ENCODE peak calls at places on chromosomes 13 and 19, in seven cellular contexts. L, D, I, H, J, K and B are unnamed samples.

GRCh38 chr19:13082192-13083007 is 20.3 kb downstream of the LYL1 start:
- DNase-seq in L (no peak), D (no peak), I (no peak), H (no peak), J (peak; percentile 63), K (peak; percentile 87), B (no peak)

GRCh38 chr19:10074153-10074552 is 12.0 kb upstream of the SHFL start:
- DNase-seq in L (peak; percentile 46), D (no peak), I (no peak), H (no peak), J (peak; percentile 38), K (no peak), B (no peak)

GRCh38 chr13:76852991-76853390 is 33.2 kb downstream of the KCTD12 start:
- DNase-seq in L (no peak), D (no peak), I (no peak), H (no peak), J (peak; percentile 68), K (peak; percentile 57), B (no peak)

GRCh38 chr19:41864374-41864773 is 4.3 kb downstream of the RPS19 start:
- DNase-seq in L (no peak), D (no peak), I (no peak), H (no peak), J (no peak), K (no peak), B (no peak)

GRCh38 chr19:737591-738093 is 13.3 kb upstream of the MISP start:
- DNase-seq in L (peak; percentile 47), D (no peak), I (no peak), H (no peak), J (peak; percentile 12), K (peak; percentile 78), B (no peak)

GRCh38 chr13:30745917-30746686 is 10.8 kb downstream of the ALOX5AP start:
- DNase-seq in L (no peak), D (no peak), I (no peak), H (no peak), J (no peak), K (peak; percentile 86), B (no peak)

GRCh38 chr13:60267498-60268202 is 103.9 kb upstream of the DIAPH3 start:
- DNase-seq in L (peak; percentile 12), D (no peak), I (no peak), H (no peak), J (peak; percentile 4), K (peak; percentile 85), B (no peak)

GRCh38 chr13:96948127-96948526 is 46.1 kb downstream of the OXGR1 start:
- DNase-seq in L (no peak), D (no peak), I (no peak), H (no peak), J (no peak), K (no peak), B (no peak)

GRCh38 chr13:94558721-94559120 is 37.2 kb downstream of the TGDS start:
- DNase-seq in L (peak; percentile 40), D (no peak), I (no peak), H (no peak), J (no peak), K (no peak), B (no peak)

GRCh38 chr13:19927117-19927734 is 31.3 kb upstream of the ZMYM2 start:
- DNase-seq in L (peak; percentile 31), D (no peak), I (peak; percentile 9), H (no peak), J (peak; percentile 40), K (no peak), B (peak; percentile 3)

GRCh38 chr13:48004201-48004600 is 3.1 kb upstream of the SUCLA2 start:
- DNase-seq in L (no peak), D (no peak), I (no peak), H (no peak), J (no peak), K (no peak), B (no peak)

GRCh38 chr13:79481685-79482052 is 714 bp downstream of the NDFIP2 start:
- DNase-seq in L (peak; percentile 22), D (peak; percentile 27), I (no peak), H (no peak), J (no peak), K (no peak), B (no peak)

GRCh38 chr19:17454579-17454978 is 6.1 kb upstream of the TMEM221 start:
- DNase-seq in L (no peak), D (no peak), I (no peak), H (no peak), J (no peak), K (no peak), B (no peak)

GRCh38 chr19:55348317-55349034 is 6.0 kb downstream of the COX6B2 start:
- DNase-seq in L (no peak), D (no peak), I (no peak), H (no peak), J (no peak), K (peak; percentile 57), B (no peak)

GRCh38 chr13:109939838-109940237 is 153.5 kb upstream of the IRS2 start:
- DNase-seq in L (no peak), D (no peak), I (no peak), H (no peak), J (no peak), K (no peak), B (no peak)

GRCh38 chr13:113786262-113786841 is 27.3 kb downstream of the TMEM255B start:
- DNase-seq in L (no peak), D (no peak), I (no peak), H (no peak), J (peak; percentile 41), K (no peak), B (no peak)

GRCh38 chr13:30329009-30329585 is 21.7 kb upstream of the KATNAL1 start:
- DNase-seq in L (no peak), D (no peak), I (no peak), H (no peak), J (no peak), K (peak; percentile 14), B (no peak)

GRCh38 chr13:102517959-102518358 is 78.8 kb upstream of the TPP2 start:
- DNase-seq in L (no peak), D (no peak), I (no peak), H (no peak), J (peak; percentile 21), K (no peak), B (no peak)

GRCh38 chr19:35249146-35249847 is 495 bp downstream of the LSR start:
- DNase-seq in L (no peak), D (no peak), I (no peak), H (peak; percentile 20), J (no peak), K (no peak), B (no peak)

GRCh38 chr13:94176576-94176975 is 302.9 kb downstream of the DCT start:
- DNase-seq in L (no peak), D (no peak), I (no peak), H (no peak), J (peak; percentile 39), K (no peak), B (no peak)

GRCh38 chr19:6752257-6753177 is 13.0 kb downstream of the TRIP10 start:
- DNase-seq in L (no peak), D (no peak), I (no peak), H (no peak), J (no peak), K (peak; percentile 85), B (no peak)

GRCh38 chr19:11420894-11421606 is 1.9 kb upstream of the RGL3 start:
- DNase-seq in L (no peak), D (no peak), I (no peak), H (peak; percentile 57), J (no peak), K (no peak), B (no peak)

GRCh38 chr19:47273313-47274070 is 1.2 kb upstream of the INAFM1 start:
- DNase-seq in L (peak; percentile 88), D (peak; percentile 75), I (peak; percentile 91), H (peak; percentile 92), J (peak; percentile 95), K (peak; percentile 99), B (peak; percentile 71)

GRCh38 chr13:23427342-23428182 is 5.9 kb downstream of the SACS start:
- DNase-seq in L (no peak), D (no peak), I (peak; percentile 53), H (no peak), J (peak; percentile 81), K (no peak), B (peak; percentile 84)

GRCh38 chr13:92433963-92434362 is 792.6 kb upstream of the GPC6 start:
- DNase-seq in L (no peak), D (no peak), I (no peak), H (no peak), J (no peak), K (no peak), B (no peak)

GRCh38 chr19:44969437-44969836 is 14.3 kb downstream of the CLPTM1 start:
- DNase-seq in L (no peak), D (no peak), I (no peak), H (no peak), J (no peak), K (no peak), B (no peak)

GRCh38 chr19:1254081-1254527 is 5.7 kb downstream of the MIDN start:
- DNase-seq in L (no peak), D (no peak), I (no peak), H (no peak), J (peak; percentile 21), K (no peak), B (no peak)

GRCh38 chr13:39144941-39145533 is 106.8 kb downstream of the NHLRC3 start:
- DNase-seq in L (no peak), D (no peak), I (peak; percentile 59), H (peak; percentile 65), J (peak; percentile 66), K (peak; percentile 63), B (peak; percentile 24)

GRCh38 chr13:27793377-27794074 is 1.2 kb downstream of the GSX1 start:
- DNase-seq in L (no peak), D (no peak), I (no peak), H (no peak), J (no peak), K (no peak), B (no peak)

GRCh38 chr19:15195987-15196682 is 4.7 kb downstream of the NOTCH3 start:
- DNase-seq in L (no peak), D (no peak), I (no peak), H (no peak), J (no peak), K (peak; percentile 97), B (no peak)